ENCODE peak calls at places on chromosomes 4 and X, in six cellular contexts. One of them, this sample, is unnamed.
A peak's percentile ranks its signal among the peaks of the same experiment; 100 is the strongest.

GRCh38 chr4:113040793-113041192 is 8.7 kb upstream of the ANK2 start:
- DNase-seq in testis: no peak
- DNase-seq in prostate gland: no peak
- DNase-seq in NB4: no peak
- DNase-seq in lower leg skin: no peak
- DNase-seq in uterus: no peak
- DNase-seq in this sample: no peak

GRCh38 chr4:85952982-85953650 is 406.7 kb downstream of the MAPK10 start:
- DNase-seq in testis: no peak
- DNase-seq in prostate gland: no peak
- DNase-seq in NB4: no peak
- DNase-seq in lower leg skin: no peak
- DNase-seq in uterus: no peak
- DNase-seq in this sample: no peak

GRCh38 chrX:18885317-18886004 is 98.5 kb downstream of the PHKA2 start:
- DNase-seq in testis: no peak
- DNase-seq in prostate gland: no peak
- DNase-seq in NB4: no peak
- DNase-seq in lower leg skin: no peak
- DNase-seq in uterus: peak; percentile 48
- DNase-seq in this sample: no peak

GRCh38 chr4:6378493-6379445 is 93.6 kb downstream of the PPP2R2C start:
- DNase-seq in testis: no peak
- DNase-seq in prostate gland: no peak
- DNase-seq in NB4: no peak
- DNase-seq in lower leg skin: no peak
- DNase-seq in uterus: no peak
- DNase-seq in this sample: no peak

GRCh38 chr4:123144626-123145025 is 222.2 kb upstream of the NUDT6 start:
- DNase-seq in testis: no peak
- DNase-seq in prostate gland: no peak
- DNase-seq in NB4: no peak
- DNase-seq in lower leg skin: no peak
- DNase-seq in uterus: no peak
- DNase-seq in this sample: no peak

GRCh38 chr4:12146349-12146748 is 717.7 kb upstream of the HS3ST1 start:
- DNase-seq in testis: no peak
- DNase-seq in prostate gland: no peak
- DNase-seq in NB4: no peak
- DNase-seq in lower leg skin: no peak
- DNase-seq in uterus: no peak
- DNase-seq in this sample: no peak

GRCh38 chr4:27148211-27148895 is 287.7 kb downstream of the STIM2 start:
- DNase-seq in testis: no peak
- DNase-seq in prostate gland: no peak
- DNase-seq in NB4: no peak
- DNase-seq in lower leg skin: no peak
- DNase-seq in uterus: no peak
- DNase-seq in this sample: no peak

GRCh38 chr4:92600638-92601037 is 296.9 kb downstream of the GRID2 start:
- DNase-seq in testis: no peak
- DNase-seq in prostate gland: no peak
- DNase-seq in NB4: no peak
- DNase-seq in lower leg skin: no peak
- DNase-seq in uterus: no peak
- DNase-seq in this sample: no peak

GRCh38 chrX:111100191-111100590 is 4.2 kb downstream of the PAK3 start:
- DNase-seq in testis: no peak
- DNase-seq in prostate gland: peak; percentile 5
- DNase-seq in NB4: peak; percentile 48
- DNase-seq in lower leg skin: peak; percentile 88
- DNase-seq in uterus: no peak
- DNase-seq in this sample: peak; percentile 48

GRCh38 chr4:6371827-6372226 is 100.6 kb downstream of the PPP2R2C start:
- DNase-seq in testis: no peak
- DNase-seq in prostate gland: no peak
- DNase-seq in NB4: no peak
- DNase-seq in lower leg skin: no peak
- DNase-seq in uterus: no peak
- DNase-seq in this sample: no peak

GRCh38 chr4:40349561-40350198 is 14.5 kb downstream of the CHRNA9 start:
- DNase-seq in testis: no peak
- DNase-seq in prostate gland: no peak
- DNase-seq in NB4: no peak
- DNase-seq in lower leg skin: peak; percentile 29
- DNase-seq in uterus: no peak
- DNase-seq in this sample: no peak

GRCh38 chr4:177879851-177880250 is 437.6 kb upstream of the AGA start:
- DNase-seq in testis: no peak
- DNase-seq in prostate gland: no peak
- DNase-seq in NB4: peak; percentile 18
- DNase-seq in lower leg skin: no peak
- DNase-seq in uterus: no peak
- DNase-seq in this sample: no peak

GRCh38 chrX:4936315-4936714 is 1222.9 kb upstream of the PRKX start:
- DNase-seq in testis: no peak
- DNase-seq in prostate gland: no peak
- DNase-seq in NB4: peak; percentile 27
- DNase-seq in lower leg skin: no peak
- DNase-seq in uterus: no peak
- DNase-seq in this sample: no peak

GRCh38 chr4:153634737-153635353 is 49.2 kb upstream of the TLR2 start:
- DNase-seq in testis: no peak
- DNase-seq in prostate gland: no peak
- DNase-seq in NB4: peak; percentile 63
- DNase-seq in lower leg skin: no peak
- DNase-seq in uterus: no peak
- DNase-seq in this sample: peak; percentile 50

GRCh38 chr4:119300388-119301131 is 21.4 kb downstream of the FABP2 start:
- DNase-seq in testis: peak; percentile 95
- DNase-seq in prostate gland: peak; percentile 96
- DNase-seq in NB4: peak; percentile 95
- DNase-seq in lower leg skin: peak; percentile 99
- DNase-seq in uterus: peak; percentile 90
- DNase-seq in this sample: no peak

GRCh38 chr4:7444731-7445130 is 10.0 kb upstream of the PSAPL1 start:
- DNase-seq in testis: no peak
- DNase-seq in prostate gland: no peak
- DNase-seq in NB4: no peak
- DNase-seq in lower leg skin: no peak
- DNase-seq in uterus: no peak
- DNase-seq in this sample: no peak

GRCh38 chrX:136731207-136731782 is 49.4 kb downstream of the ARHGEF6 start:
- DNase-seq in testis: no peak
- DNase-seq in prostate gland: no peak
- DNase-seq in NB4: no peak
- DNase-seq in lower leg skin: no peak
- DNase-seq in uterus: no peak
- DNase-seq in this sample: no peak

GRCh38 chr4:135244605-135245146 is 1043.1 kb upstream of the PABPC4L start:
- DNase-seq in testis: no peak
- DNase-seq in prostate gland: no peak
- DNase-seq in NB4: no peak
- DNase-seq in lower leg skin: no peak
- DNase-seq in uterus: no peak
- DNase-seq in this sample: no peak

GRCh38 chr4:109011241-109012031 is 248.6 kb upstream of the ETNPPL start:
- DNase-seq in testis: no peak
- DNase-seq in prostate gland: no peak
- DNase-seq in NB4: no peak
- DNase-seq in lower leg skin: no peak
- DNase-seq in uterus: no peak
- DNase-seq in this sample: no peak

GRCh38 chrX:38236901-38237615 is 16.4 kb upstream of the SRPX start:
- DNase-seq in testis: no peak
- DNase-seq in prostate gland: no peak
- DNase-seq in NB4: no peak
- DNase-seq in lower leg skin: no peak
- DNase-seq in uterus: no peak
- DNase-seq in this sample: no peak

GRCh38 chr4:40255722-40256281 is 59.0 kb downstream of the RHOH start:
- DNase-seq in testis: no peak
- DNase-seq in prostate gland: no peak
- DNase-seq in NB4: peak; percentile 35
- DNase-seq in lower leg skin: no peak
- DNase-seq in uterus: no peak
- DNase-seq in this sample: no peak

GRCh38 chr4:144689125-144689524 is 43.2 kb downstream of the HHIP start:
- DNase-seq in testis: no peak
- DNase-seq in prostate gland: no peak
- DNase-seq in NB4: no peak
- DNase-seq in lower leg skin: no peak
- DNase-seq in uterus: no peak
- DNase-seq in this sample: no peak

GRCh38 chr4:122635205-122635604 is 14.3 kb upstream of the IL21 start:
- DNase-seq in testis: no peak
- DNase-seq in prostate gland: no peak
- DNase-seq in NB4: no peak
- DNase-seq in lower leg skin: no peak
- DNase-seq in uterus: no peak
- DNase-seq in this sample: no peak

GRCh38 chrX:71282514-71283408 is 674 bp upstream of the NONO start:
- DNase-seq in testis: peak; percentile 15
- DNase-seq in prostate gland: no peak
- DNase-seq in NB4: no peak
- DNase-seq in lower leg skin: peak; percentile 74
- DNase-seq in uterus: no peak
- DNase-seq in this sample: no peak

GRCh38 chr4:6324461-6324998 is 54.9 kb downstream of the WFS1 start:
- DNase-seq in testis: no peak
- DNase-seq in prostate gland: no peak
- DNase-seq in NB4: no peak
- DNase-seq in lower leg skin: no peak
- DNase-seq in uterus: no peak
- DNase-seq in this sample: no peak

GRCh38 chrX:53287493-53288138 is 6.2 kb upstream of the IQSEC2 start:
- DNase-seq in testis: no peak
- DNase-seq in prostate gland: peak; percentile 17
- DNase-seq in NB4: peak; percentile 88
- DNase-seq in lower leg skin: peak; percentile 92
- DNase-seq in uterus: peak; percentile 66
- DNase-seq in this sample: no peak

GRCh38 chrX:2572740-2573139 is 72.0 kb upstream of the DHRSX start:
- DNase-seq in testis: no peak
- DNase-seq in prostate gland: no peak
- DNase-seq in NB4: no peak
- DNase-seq in lower leg skin: peak; percentile 43
- DNase-seq in uterus: no peak
- DNase-seq in this sample: no peak

GRCh38 chrX:29466441-29466840 is 748.9 kb upstream of the MAGEB2 start:
- DNase-seq in testis: no peak
- DNase-seq in prostate gland: no peak
- DNase-seq in NB4: no peak
- DNase-seq in lower leg skin: no peak
- DNase-seq in uterus: no peak
- DNase-seq in this sample: no peak

GRCh38 chr4:3708103-3708510 is 58.1 kb upstream of the ADRA2C start:
- DNase-seq in testis: peak; percentile 30
- DNase-seq in prostate gland: no peak
- DNase-seq in NB4: peak; percentile 88
- DNase-seq in lower leg skin: no peak
- DNase-seq in uterus: peak; percentile 63
- DNase-seq in this sample: no peak

GRCh38 chr4:89356086-89356485 is 48.5 kb upstream of the GPRIN3 start:
- DNase-seq in testis: no peak
- DNase-seq in prostate gland: no peak
- DNase-seq in NB4: no peak
- DNase-seq in lower leg skin: no peak
- DNase-seq in uterus: no peak
- DNase-seq in this sample: no peak

GRCh38 chr4:157128395-157128794 is 52.4 kb downstream of the GLRB start:
- DNase-seq in testis: peak; percentile 26
- DNase-seq in prostate gland: no peak
- DNase-seq in NB4: no peak
- DNase-seq in lower leg skin: no peak
- DNase-seq in uterus: no peak
- DNase-seq in this sample: no peak

GRCh38 chrX:149638860-149639259 is 7.3 kb upstream of the TMEM185A start:
- DNase-seq in testis: no peak
- DNase-seq in prostate gland: no peak
- DNase-seq in NB4: no peak
- DNase-seq in lower leg skin: no peak
- DNase-seq in uterus: no peak
- DNase-seq in this sample: no peak

GRCh38 chrX:20500171-20500865 is 233.6 kb upstream of the RPS6KA3 start:
- DNase-seq in testis: no peak
- DNase-seq in prostate gland: no peak
- DNase-seq in NB4: no peak
- DNase-seq in lower leg skin: no peak
- DNase-seq in uterus: no peak
- DNase-seq in this sample: no peak

GRCh38 chr4:95077864-95078263 is 320.1 kb downstream of the BMPR1B start:
- DNase-seq in testis: no peak
- DNase-seq in prostate gland: no peak
- DNase-seq in NB4: no peak
- DNase-seq in lower leg skin: no peak
- DNase-seq in uterus: no peak
- DNase-seq in this sample: no peak

GRCh38 chr4:73866236-73866635 is 3.0 kb upstream of the CXCL1 start:
- DNase-seq in testis: no peak
- DNase-seq in prostate gland: no peak
- DNase-seq in NB4: no peak
- DNase-seq in lower leg skin: no peak
- DNase-seq in uterus: no peak
- DNase-seq in this sample: no peak

GRCh38 chrX:1493877-1494510 is 41.3 kb upstream of the ASMTL start:
- DNase-seq in testis: no peak
- DNase-seq in prostate gland: no peak
- DNase-seq in NB4: peak; percentile 92
- DNase-seq in lower leg skin: peak; percentile 79
- DNase-seq in uterus: no peak
- DNase-seq in this sample: no peak
- TF ChIP-seq POLR2A in testis: no peak
- TF ChIP-seq POLR2A in prostate gland: no peak
- TF ChIP-seq POLR2A in NB4: no peak
- TF ChIP-seq POLR2A in lower leg skin: no peak
- TF ChIP-seq POLR2A in uterus: no peak
- TF ChIP-seq POLR2A in this sample: no peak

GRCh38 chr4:32706893-32707292 is 1986.7 kb downstream of the PCDH7 start:
- DNase-seq in testis: no peak
- DNase-seq in prostate gland: no peak
- DNase-seq in NB4: no peak
- DNase-seq in lower leg skin: no peak
- DNase-seq in uterus: no peak
- DNase-seq in this sample: no peak
- TF ChIP-seq POLR2A in testis: no peak
- TF ChIP-seq POLR2A in prostate gland: no peak
- TF ChIP-seq POLR2A in NB4: no peak
- TF ChIP-seq POLR2A in lower leg skin: no peak
- TF ChIP-seq POLR2A in uterus: no peak
- TF ChIP-seq POLR2A in this sample: no peak

GRCh38 chr4:14254806-14255445 is 627.4 kb upstream of the BOD1L1 start:
- DNase-seq in testis: no peak
- DNase-seq in prostate gland: no peak
- DNase-seq in NB4: no peak
- DNase-seq in lower leg skin: no peak
- DNase-seq in uterus: no peak
- DNase-seq in this sample: no peak
- TF ChIP-seq POLR2A in testis: no peak
- TF ChIP-seq POLR2A in prostate gland: no peak
- TF ChIP-seq POLR2A in NB4: no peak
- TF ChIP-seq POLR2A in lower leg skin: no peak
- TF ChIP-seq POLR2A in uterus: no peak
- TF ChIP-seq POLR2A in this sample: no peak

GRCh38 chr4:184384056-184384809 is 90.1 kb downstream of the IRF2 start:
- DNase-seq in testis: peak; percentile 69
- DNase-seq in prostate gland: peak; percentile 71
- DNase-seq in NB4: peak; percentile 70
- DNase-seq in lower leg skin: no peak
- DNase-seq in uterus: peak; percentile 42
- DNase-seq in this sample: no peak
- TF ChIP-seq POLR2A in testis: no peak
- TF ChIP-seq POLR2A in prostate gland: peak; percentile 18
- TF ChIP-seq POLR2A in NB4: no peak
- TF ChIP-seq POLR2A in lower leg skin: no peak
- TF ChIP-seq POLR2A in uterus: no peak
- TF ChIP-seq POLR2A in this sample: no peak

This sample was measured in erythroblast.